ENCODE peak calls at places on chromosome 3, in seven cellular contexts. U, N, X, J, Z, V and Q are unnamed samples.

GRCh38 chr3:54653456-54654195 is 274.2 kb downstream of the LRTM1 start:
- DNase-seq in J (no peak), Z (no peak), N (no peak), U (no peak), X (no peak), V (no peak), Q (no peak)

GRCh38 chr3:95271330-95271729 is 1208.5 kb downstream of the NSUN3 start:
- DNase-seq in N (no peak), Z (no peak), X (no peak), U (no peak), V (no peak), J (no peak), Q (no peak)

GRCh38 chr3:127288921-127289645 is 1.2 kb upstream of the PRR20G start:
- DNase-seq in Z (no peak), J (no peak), N (no peak), X (no peak), U (peak; percentile 56), V (no peak), Q (no peak)

GRCh38 chr3:169552533-169552932 is 111.0 kb downstream of the MECOM start:
- DNase-seq in U (no peak), J (no peak), V (no peak), Z (no peak), X (no peak), N (no peak), Q (no peak)

GRCh38 chr3:151265866-151266265 is 12.5 kb downstream of the P2RY14 start:
- DNase-seq in N (no peak), V (peak; percentile 53), J (no peak), Z (peak; percentile 69), X (no peak), U (peak; percentile 87), Q (no peak)

GRCh38 chr3:42052132-42052866 is 38.9 kb upstream of the TRAK1 start:
- DNase-seq in J (no peak), V (no peak), Z (no peak), N (no peak), X (no peak), U (no peak), Q (no peak)

GRCh38 chr3:148839805-148840204 is 12.2 kb downstream of the CPB1 start:
- DNase-seq in J (no peak), U (no peak), V (no peak), X (no peak), N (no peak), Z (no peak), Q (no peak)

GRCh38 chr3:59608356-59608755 is 558.5 kb upstream of the CFAP20DC start:
- DNase-seq in N (no peak), J (no peak), U (no peak), V (no peak), Z (no peak), X (no peak), Q (no peak)

GRCh38 chr3:72756900-72757299 is 91.3 kb downstream of the SHQ1 start:
- DNase-seq in J (no peak), U (no peak), Z (peak; percentile 77), V (no peak), N (no peak), X (no peak), Q (no peak)

GRCh38 chr3:5016218-5017161 is 37.3 kb downstream of the BHLHE40 start:
- DNase-seq in N (no peak), V (peak; percentile 78), J (peak; percentile 61), Z (no peak), X (no peak), U (no peak), Q (no peak)

GRCh38 chr3:66402596-66403267 is 98.1 kb downstream of the LRIG1 start:
- DNase-seq in V (no peak), U (no peak), Z (no peak), N (no peak), J (no peak), X (no peak), Q (no peak)
- H3K4me3 ChIP-seq in V (no peak overlapping the region), U (no peak overlapping the region), Z (no peak overlapping the region), N (no peak overlapping the region), J (no peak overlapping the region), X (no peak overlapping the region), Q (no peak overlapping the region)

DNA sequence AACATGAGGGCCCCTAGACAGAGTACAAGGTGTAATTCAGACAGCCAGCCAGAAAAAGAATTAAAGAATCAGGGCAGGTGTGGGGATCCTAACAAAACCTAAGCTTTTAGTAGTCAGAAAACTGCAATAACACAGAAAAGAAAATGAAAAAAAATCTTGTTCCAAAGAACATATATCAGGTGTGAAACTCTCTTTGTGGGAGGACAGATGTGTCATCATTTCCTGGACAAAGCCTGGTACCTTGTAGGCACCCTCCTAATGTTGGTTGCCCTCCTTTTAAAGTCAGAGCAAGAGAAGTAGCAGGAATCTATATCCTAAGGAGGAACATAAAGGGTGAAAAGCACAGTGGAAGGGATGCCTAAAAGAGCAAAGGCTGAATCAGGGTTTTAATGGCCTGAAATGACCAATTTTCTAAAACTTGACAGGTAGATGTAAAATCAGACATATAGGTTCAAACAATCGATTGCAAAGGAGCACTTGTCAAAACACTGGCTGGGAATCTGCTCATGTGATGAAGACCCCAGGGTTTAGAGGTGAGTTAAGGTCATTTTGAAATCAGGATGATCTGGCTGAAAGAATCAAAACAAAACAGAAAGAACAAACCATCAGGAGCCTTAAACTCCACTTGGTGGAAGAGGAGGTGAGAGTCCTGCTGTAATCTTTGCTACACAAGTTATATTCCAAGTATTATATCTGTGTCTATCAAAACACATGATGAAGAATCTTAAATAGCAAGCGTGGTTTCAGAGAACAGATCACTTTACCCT is 54.9 kb downstream of the TGFBR2 start:
- DNase-seq in X (no peak), Z (no peak), N (no peak), U (no peak), J (no peak), V (no peak), Q (no peak)
- H3K4me3 ChIP-seq in X (no peak overlapping the region), Z (no peak overlapping the region), N (no peak overlapping the region), U (no peak overlapping the region), J (no peak overlapping the region), V (no peak overlapping the region), Q (no peak overlapping the region)

GRCh38 chr3:51941447-51941797 is 282 bp downstream of the RRP9 start:
- DNase-seq in J (no peak), X (no peak), V (no peak), Z (no peak), N (no peak), U (no peak), Q (no peak)

GRCh38 chr3:51943451-51944391 is 1.6 kb downstream of the PARP3 start:
- DNase-seq in V (no peak), N (no peak), X (no peak), U (no peak), J (no peak), Z (no peak), Q (no peak)

GRCh38 chr3:51941798-51942602 is at the start of the genes PARP3 and RRP9:
- DNase-seq in N (peak; percentile 100), J (peak; percentile 100), U (peak; percentile 100), V (peak; percentile 100), Z (peak; percentile 99), X (peak; percentile 100), Q (peak; percentile 100)

GRCh38 chr3:51944541-51945021 is 2.4 kb downstream of the PARP3 start:
- DNase-seq in X (no peak), V (no peak), J (no peak), Z (no peak), N (no peak), U (no peak), Q (no peak)

DNA sequence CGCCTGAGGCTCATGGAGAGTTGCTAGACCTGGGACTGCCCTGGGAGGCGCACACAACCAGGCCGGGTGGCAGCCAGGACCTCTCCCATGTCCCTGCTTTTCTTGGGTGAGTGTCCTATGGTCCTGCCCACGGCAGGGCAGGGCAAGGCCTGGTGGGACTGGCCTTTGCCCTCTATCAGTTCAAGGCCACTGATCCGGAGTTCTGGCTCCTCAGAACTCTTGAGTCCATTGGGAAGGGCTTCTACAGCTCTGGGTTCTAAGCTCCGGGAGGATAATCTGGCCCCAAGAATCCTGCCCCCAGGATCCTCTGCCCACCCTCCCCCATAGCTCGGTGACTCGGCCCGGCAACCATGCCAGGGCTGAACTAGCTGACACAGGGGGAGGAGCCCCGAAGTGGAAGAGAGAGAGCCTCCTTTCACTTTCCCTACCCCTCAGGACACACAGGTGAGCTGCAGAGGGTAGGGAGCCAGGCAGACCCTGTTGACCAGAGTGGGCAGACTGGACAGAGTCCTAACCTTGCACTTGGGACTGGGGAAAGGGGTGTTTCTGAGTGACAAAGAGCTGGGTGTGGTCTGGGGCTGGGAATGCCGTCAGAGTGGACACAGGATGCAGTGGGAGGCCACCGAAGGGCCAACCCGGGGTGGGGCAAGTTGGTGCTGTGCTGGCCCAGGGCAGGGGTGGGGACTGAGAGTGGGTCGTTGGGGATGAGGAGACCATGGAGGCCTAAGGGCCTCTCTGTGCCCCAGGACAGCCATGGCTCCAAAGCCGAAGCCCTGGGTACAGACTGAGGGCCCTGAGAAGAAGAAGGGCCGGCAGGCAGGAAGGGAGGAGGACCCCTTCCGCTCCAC is 664 bp downstream of the PARP3 start:
- DNase-seq in X (no peak), N (no peak), U (no peak), Z (peak; percentile 23), V (peak; percentile 73), J (no peak), Q (no peak)
- H3K4me3 ChIP-seq in X (peak overlapping the region; percentile 44), N (peak overlapping the region; percentile 57), U (peak overlapping the region; percentile 45), Z (peak overlapping the region; percentile 79), V (peak overlapping the region; percentile 27), J (peak overlapping the region; percentile 0), Q (peak overlapping the region; percentile 45)

GRCh38 chr3:39146083-39146501 is 7.3 kb downstream of the CSRNP1 start:
- DNase-seq in J (no peak), Z (no peak), N (no peak), V (peak; percentile 79), U (no peak), X (no peak), Q (no peak)

GRCh38 chr3:39148116-39149058 is 5.0 kb downstream of the CSRNP1 start:
- DNase-seq in U (no peak), J (no peak), V (peak; percentile 52), X (no peak), N (no peak), Z (no peak), Q (no peak)

GRCh38 chr3:39147711-39148115 is 5.7 kb downstream of the CSRNP1 start:
- DNase-seq in X (no peak), U (peak; percentile 61), Z (no peak), J (no peak), N (no peak), V (peak; percentile 65), Q (no peak)

GRCh38 chr3:39147374-39147709 is 6.0 kb downstream of the CSRNP1 start:
- DNase-seq in V (no peak), J (no peak), X (no peak), Z (no peak), U (no peak), N (no peak), Q (no peak)

GRCh38 chr3:39146611-39147373 is 6.6 kb downstream of the CSRNP1 start:
- DNase-seq in Z (no peak), X (peak; percentile 92), J (no peak), U (no peak), N (peak; percentile 97), V (peak; percentile 85), Q (peak; percentile 98)
- H3K4me3 ChIP-seq in Z (peak overlapping the region; percentile 85), X (no peak overlapping the region), J (no peak overlapping the region), U (no peak overlapping the region), N (peak overlapping the region; percentile 44), V (no peak overlapping the region), Q (no peak overlapping the region)

GRCh38 chr3:142999881-143000280 is 1.5 kb upstream of the U2SURP start:
- DNase-seq in V (no peak), N (no peak), X (no peak), U (no peak), J (no peak), Z (no peak), Q (no peak)
- H3K4me3 ChIP-seq in V (no peak overlapping the region), N (peak overlapping the region; percentile 96), X (peak overlapping the region; percentile 95), U (peak overlapping the region; percentile 88), J (peak overlapping the region; percentile 76), Z (peak overlapping the region; percentile 88), Q (peak overlapping the region; percentile 96)

GRCh38 chr3:186653984-186654383 is 11.8 kb upstream of the HRG start:
- DNase-seq in U (peak; percentile 74), J (peak; percentile 4), V (no peak), N (no peak), X (no peak), Z (no peak), Q (no peak)
- H3K4me3 ChIP-seq in U (no peak overlapping the region), J (no peak overlapping the region), V (no peak overlapping the region), N (no peak overlapping the region), X (no peak overlapping the region), Z (no peak overlapping the region), Q (no peak overlapping the region)